ENCODE peak calls at places on chromosomes 11 and 22, in nine cellular contexts. One of them, this sample, is unnamed.
A peak's percentile ranks its signal among the peaks of the same experiment; 100 is the strongest.

GRCh38 chr22:47549741-47550340 is 787.4 kb downstream of the TBC1D22A start:
- DNase-seq in ovary: no peak
- DNase-seq in spleen: no peak
- DNase-seq in Peyer's patch: no peak
- DNase-seq in A549: no peak
- DNase-seq in GM12878: no peak
- DNase-seq in stomach: peak; percentile 24
- DNase-seq in IMR-90: no peak
- DNase-seq in heart left ventricle: no peak
- DNase-seq in this sample: no peak

GRCh38 chr22:49507607-49508292 is 319.9 kb downstream of the BRD1 start:
- DNase-seq in Peyer's patch: peak; percentile 25
- DNase-seq in spleen: no peak
- DNase-seq in IMR-90: no peak
- DNase-seq in stomach: peak; percentile 18
- DNase-seq in heart left ventricle: no peak
- DNase-seq in GM12878: no peak
- DNase-seq in ovary: no peak
- DNase-seq in A549: no peak
- DNase-seq in this sample: peak; percentile 40

GRCh38 chr11:8908099-8908498 is 2.9 kb upstream of the AKIP1 start:
- DNase-seq in GM12878: no peak
- DNase-seq in ovary: no peak
- DNase-seq in heart left ventricle: no peak
- DNase-seq in stomach: no peak
- DNase-seq in IMR-90: no peak
- DNase-seq in A549: no peak
- DNase-seq in spleen: no peak
- DNase-seq in Peyer's patch: no peak
- DNase-seq in this sample: no peak

GRCh38 chr22:24550028-24550901 is 4.7 kb downstream of the GUCD1 start:
- DNase-seq in Peyer's patch: peak; percentile 86
- DNase-seq in stomach: peak; percentile 83
- DNase-seq in IMR-90: no peak
- DNase-seq in ovary: no peak
- DNase-seq in A549: no peak
- DNase-seq in spleen: no peak
- DNase-seq in heart left ventricle: no peak
- DNase-seq in GM12878: no peak
- DNase-seq in this sample: no peak

GRCh38 chr11:128171496-128171895 is 415.9 kb downstream of the ETS1 start:
- DNase-seq in spleen: no peak
- DNase-seq in A549: no peak
- DNase-seq in stomach: no peak
- DNase-seq in GM12878: no peak
- DNase-seq in IMR-90: peak; percentile 20
- DNase-seq in Peyer's patch: no peak
- DNase-seq in ovary: no peak
- DNase-seq in heart left ventricle: no peak
- DNase-seq in this sample: no peak

GRCh38 chr11:65781152-65781961 is 581 bp upstream of the AP5B1 start:
- DNase-seq in Peyer's patch: peak; percentile 59
- DNase-seq in stomach: no peak
- DNase-seq in heart left ventricle: no peak
- DNase-seq in GM12878: no peak
- DNase-seq in ovary: peak; percentile 43
- DNase-seq in A549: peak; percentile 54
- DNase-seq in IMR-90: no peak
- DNase-seq in spleen: peak; percentile 84
- DNase-seq in this sample: no peak

GRCh38 chr22:50316114-50317065 is 8.9 kb upstream of the PLXNB2 start:
- DNase-seq in ovary: no peak
- DNase-seq in GM12878: no peak
- DNase-seq in stomach: no peak
- DNase-seq in spleen: peak; percentile 74
- DNase-seq in Peyer's patch: no peak
- DNase-seq in A549: no peak
- DNase-seq in IMR-90: no peak
- DNase-seq in heart left ventricle: no peak
- DNase-seq in this sample: no peak

GRCh38 chr22:28929197-28929596 is 45.8 kb downstream of the ZNRF3 start:
- DNase-seq in GM12878: no peak
- DNase-seq in ovary: no peak
- DNase-seq in spleen: no peak
- DNase-seq in heart left ventricle: no peak
- DNase-seq in A549: no peak
- DNase-seq in IMR-90: no peak
- DNase-seq in Peyer's patch: no peak
- DNase-seq in stomach: no peak
- DNase-seq in this sample: no peak

GRCh38 chr22:30921108-30921507 is 47.5 kb downstream of the MORC2 start:
- DNase-seq in ovary: no peak
- DNase-seq in A549: no peak
- DNase-seq in GM12878: no peak
- DNase-seq in Peyer's patch: peak; percentile 38
- DNase-seq in spleen: no peak
- DNase-seq in heart left ventricle: no peak
- DNase-seq in IMR-90: no peak
- DNase-seq in stomach: no peak
- DNase-seq in this sample: peak; percentile 69

DNA sequence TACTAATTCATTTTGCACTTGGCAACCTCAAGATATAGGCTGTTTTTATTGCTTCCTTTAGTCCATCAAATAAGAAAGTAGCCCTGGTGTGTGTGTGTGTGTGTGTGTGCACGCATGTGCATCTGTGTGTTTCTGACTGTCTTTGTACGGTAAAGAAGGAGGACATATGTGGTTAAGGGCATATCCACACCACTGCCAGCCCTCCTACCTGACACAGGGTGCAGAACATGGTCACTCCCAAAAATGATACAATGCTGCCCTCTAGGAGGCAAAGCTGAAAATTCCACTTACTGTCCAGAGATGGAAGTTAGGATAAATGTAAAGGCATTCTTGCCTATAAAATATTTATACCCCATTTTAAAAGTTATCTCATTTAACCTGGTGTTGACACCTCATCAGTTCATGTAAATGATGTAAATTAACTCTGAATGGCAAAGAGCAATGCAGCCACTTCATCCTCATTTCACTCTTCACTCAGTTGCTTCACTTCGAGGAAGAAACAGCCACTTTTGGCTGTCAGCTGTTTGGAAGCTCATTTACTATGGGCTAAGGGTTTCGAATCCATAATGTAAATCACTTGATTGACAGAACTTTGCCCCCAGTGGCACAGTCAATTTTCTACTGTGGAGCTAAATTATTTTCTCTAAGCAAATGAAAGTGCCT is 83.1 kb upstream of the MTNR1B start:
- DNase-seq in heart left ventricle: peak; percentile 18
- DNase-seq in spleen: no peak
- DNase-seq in ovary: no peak
- DNase-seq in IMR-90: peak; percentile 61
- DNase-seq in stomach: no peak
- DNase-seq in Peyer's patch: no peak
- DNase-seq in GM12878: peak; percentile 3
- DNase-seq in A549: peak; percentile 38
- DNase-seq in this sample: no peak
- TF ChIP-seq CTCF in heart left ventricle: peak; percentile 43
- TF ChIP-seq CTCF in spleen: peak; percentile 49
- TF ChIP-seq CTCF in ovary: no peak
- TF ChIP-seq CTCF in IMR-90: peak; percentile 80
- TF ChIP-seq CTCF in stomach: no peak
- TF ChIP-seq CTCF in Peyer's patch: no peak
- TF ChIP-seq CTCF in GM12878: peak; percentile 66
- TF ChIP-seq CTCF in A549: peak; percentile 70
- TF ChIP-seq CTCF in this sample: no peak

DNA sequence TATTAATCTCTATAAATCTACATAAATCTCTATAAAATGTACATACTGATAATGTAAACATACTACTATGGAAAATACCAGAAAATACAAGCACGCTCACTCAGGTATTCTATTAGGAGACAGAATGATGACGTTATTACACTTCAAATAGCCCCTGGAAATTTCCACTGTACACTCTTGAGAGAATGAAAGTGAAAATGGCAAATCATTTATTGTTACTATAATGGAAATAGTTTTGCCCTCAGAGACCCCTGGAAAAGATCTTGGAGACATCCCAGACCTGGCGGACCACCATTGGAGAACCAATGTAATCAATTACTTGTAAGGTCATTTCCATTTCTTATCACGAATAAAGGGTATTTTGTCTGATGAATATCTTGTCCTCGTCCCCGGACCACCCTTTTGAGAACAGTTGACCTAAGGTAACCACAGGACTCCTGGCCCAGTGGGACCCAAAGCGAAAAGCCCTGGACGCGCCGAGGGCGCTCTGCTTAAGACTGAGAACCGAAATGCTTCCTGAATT is 509 bp upstream of the PRRG4 start:
- DNase-seq in stomach: no peak
- DNase-seq in heart left ventricle: no peak
- DNase-seq in ovary: no peak
- DNase-seq in IMR-90: no peak
- DNase-seq in spleen: no peak
- DNase-seq in Peyer's patch: no peak
- DNase-seq in GM12878: no peak
- DNase-seq in A549: no peak
- DNase-seq in this sample: no peak
- TF ChIP-seq POLR2A in stomach: peak; percentile 34
- TF ChIP-seq POLR2A in heart left ventricle: no peak
- TF ChIP-seq POLR2A in ovary: no peak
- TF ChIP-seq POLR2A in IMR-90: no peak
- TF ChIP-seq POLR2A in spleen: no peak
- TF ChIP-seq POLR2A in Peyer's patch: no peak
- TF ChIP-seq POLR2A in GM12878: no peak
- TF ChIP-seq POLR2A in A549: no peak
- TF ChIP-seq POLR2A in this sample: no peak

GRCh38 chr11:12288934-12289666 is 88.3 kb upstream of the PARVA start:
- DNase-seq in GM12878: no peak
- DNase-seq in A549: no peak
- DNase-seq in IMR-90: no peak
- DNase-seq in heart left ventricle: no peak
- DNase-seq in spleen: no peak
- DNase-seq in stomach: no peak
- DNase-seq in Peyer's patch: no peak
- DNase-seq in ovary: no peak
- DNase-seq in this sample: peak; percentile 80

GRCh38 chr11:12291313-12291712 is 86.1 kb upstream of the PARVA start:
- DNase-seq in GM12878: no peak
- DNase-seq in heart left ventricle: no peak
- DNase-seq in Peyer's patch: no peak
- DNase-seq in ovary: no peak
- DNase-seq in spleen: no peak
- DNase-seq in stomach: no peak
- DNase-seq in A549: no peak
- DNase-seq in IMR-90: no peak
- DNase-seq in this sample: no peak

GRCh38 chr11:12288212-12288933 is 89.0 kb upstream of the PARVA start:
- DNase-seq in spleen: no peak
- DNase-seq in Peyer's patch: peak; percentile 84
- DNase-seq in ovary: peak; percentile 77
- DNase-seq in A549: peak; percentile 88
- DNase-seq in IMR-90: peak; percentile 94
- DNase-seq in GM12878: no peak
- DNase-seq in stomach: peak; percentile 75
- DNase-seq in heart left ventricle: peak; percentile 73
- DNase-seq in this sample: peak; percentile 90

GRCh38 chr11:12290477-12290922 is 86.9 kb upstream of the PARVA start:
- DNase-seq in ovary: no peak
- DNase-seq in GM12878: no peak
- DNase-seq in IMR-90: no peak
- DNase-seq in Peyer's patch: no peak
- DNase-seq in A549: no peak
- DNase-seq in stomach: peak; percentile 15
- DNase-seq in heart left ventricle: no peak
- DNase-seq in spleen: no peak
- DNase-seq in this sample: no peak

DNA sequence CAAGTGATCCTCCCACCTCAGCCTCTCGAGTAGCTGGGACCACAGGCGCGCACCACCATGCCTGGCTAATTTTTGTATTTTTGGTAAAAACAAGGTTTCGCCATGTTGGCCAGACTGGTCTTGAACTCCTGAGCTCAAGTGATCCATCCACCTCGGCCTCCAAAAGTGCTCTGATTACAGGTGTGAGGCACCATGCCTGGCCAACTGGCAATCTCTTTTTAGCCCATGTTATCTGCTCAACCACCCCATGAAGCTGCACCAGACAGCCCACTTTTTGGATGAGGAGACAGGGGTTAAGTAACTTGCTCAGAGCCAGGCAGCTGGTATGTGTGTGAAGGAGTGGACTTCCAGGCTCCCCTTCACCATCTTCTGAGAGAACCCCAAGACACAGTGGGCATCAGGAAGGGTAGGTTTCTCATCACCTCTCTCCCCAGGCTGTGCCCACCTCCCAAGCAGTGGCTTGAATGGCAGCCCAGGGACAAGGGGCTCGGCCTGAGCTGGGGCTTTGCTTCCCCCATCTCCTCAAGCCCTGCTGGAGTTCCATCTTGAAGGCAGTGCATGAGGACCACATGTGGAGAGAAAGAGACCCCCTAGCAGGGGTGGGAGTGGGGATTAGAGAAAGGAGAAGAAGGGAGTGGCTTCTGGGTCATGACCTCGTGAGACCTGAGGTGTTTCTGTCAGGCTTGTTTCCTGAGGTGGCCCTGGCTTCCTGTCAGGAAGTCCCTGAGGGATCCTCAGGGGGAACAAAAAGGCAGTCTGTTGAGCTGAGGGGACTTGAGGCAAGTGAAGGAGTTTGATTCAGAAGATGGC is 87.5 kb upstream of the PARVA start:
- DNase-seq in heart left ventricle: no peak
- DNase-seq in GM12878: no peak
- DNase-seq in ovary: no peak
- DNase-seq in spleen: no peak
- DNase-seq in stomach: peak; percentile 11
- DNase-seq in IMR-90: no peak
- DNase-seq in Peyer's patch: no peak
- DNase-seq in A549: no peak
- DNase-seq in this sample: peak; percentile 11
- H3K4me3 ChIP-seq in heart left ventricle: no peak overlapping the region
- H3K4me3 ChIP-seq in GM12878: no peak overlapping the region
- H3K4me3 ChIP-seq in ovary: no peak overlapping the region
- H3K4me3 ChIP-seq in spleen: no peak overlapping the region
- H3K4me3 ChIP-seq in stomach: no peak overlapping the region
- H3K4me3 ChIP-seq in IMR-90: no peak overlapping the region
- H3K4me3 ChIP-seq in Peyer's patch: no peak overlapping the region
- H3K4me3 ChIP-seq in A549: no peak overlapping the region
- H3K4me3 ChIP-seq in this sample: no peak overlapping the region

DNA sequence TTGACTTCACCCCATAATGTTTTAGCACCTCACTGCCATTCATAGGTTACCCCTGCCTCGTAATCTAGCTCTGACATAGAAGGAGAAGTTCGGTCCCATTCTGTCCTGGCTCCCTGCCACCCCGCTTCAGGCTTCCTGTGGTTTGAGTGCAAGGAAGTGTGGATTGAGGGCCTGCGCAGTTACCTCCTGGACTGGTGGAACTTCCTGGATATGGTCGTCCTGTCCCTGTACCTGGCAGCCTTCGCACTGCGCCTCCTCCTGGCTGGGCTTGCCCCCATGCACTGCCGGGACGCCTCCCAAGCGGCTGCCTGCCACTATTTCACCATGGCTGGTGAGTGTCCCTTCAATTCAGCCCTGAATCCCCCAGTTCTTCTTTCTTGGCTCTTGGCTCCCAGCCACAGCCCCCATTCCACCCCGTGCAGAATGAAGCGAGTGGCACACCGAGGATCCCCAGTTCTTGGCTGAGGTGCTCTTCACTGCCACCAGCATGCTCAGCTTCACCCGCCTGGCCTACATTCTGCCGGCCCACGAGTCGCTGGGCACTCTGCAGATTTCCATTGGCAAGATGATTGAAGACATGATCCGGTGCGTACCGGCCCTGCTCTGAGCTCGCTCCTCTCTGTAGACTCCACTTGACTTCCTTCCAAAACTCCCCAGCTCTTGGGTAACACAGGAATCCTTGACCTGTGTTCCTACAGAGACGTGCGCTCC is 15.4 kb downstream of the ART5 start:
- DNase-seq in heart left ventricle: peak; percentile 54
- DNase-seq in stomach: no peak
- DNase-seq in ovary: no peak
- DNase-seq in IMR-90: no peak
- DNase-seq in GM12878: no peak
- DNase-seq in Peyer's patch: peak; percentile 62
- DNase-seq in A549: no peak
- DNase-seq in spleen: peak; percentile 75
- DNase-seq in this sample: peak; percentile 89
- TF ChIP-seq CTCF in heart left ventricle: no peak
- TF ChIP-seq CTCF in stomach: no peak
- TF ChIP-seq CTCF in ovary: no peak
- TF ChIP-seq CTCF in IMR-90: no peak
- TF ChIP-seq CTCF in GM12878: no peak
- TF ChIP-seq CTCF in Peyer's patch: no peak
- TF ChIP-seq CTCF in A549: no peak
- TF ChIP-seq CTCF in spleen: no peak
- TF ChIP-seq CTCF in this sample: no peak